ENCODE peak calls at places on chromosomes 16 and 17, in eight cellular contexts. E is cardiac fibroblast; A is GM10248; W is heart left ventricle; S is PC-3; Y is fibroblast of the aortic adventitia; O is right lobe of liver; T is CD4-positive, alpha-beta T cell. B is an unnamed sample.

GRCh38 chr17:57110579-57111367 is 25.7 kb downstream of the AKAP1 start:
- DNase-seq in E (no peak), A (no peak), W (peak; percentile 74), S (no peak), Y (no peak), O (no peak), T (no peak), B (no peak)

GRCh38 chr17:81486174-81486810 is 26.3 kb downstream of the ACTG1 start:
- DNase-seq in E (no peak), A (no peak), W (no peak), S (no peak), Y (no peak), O (no peak), T (no peak), B (no peak)

GRCh38 chr17:63809970-63810369 is 17.3 kb upstream of the PSMC5 start:
- DNase-seq in E (no peak), A (no peak), W (no peak), S (no peak), Y (no peak), O (no peak), T (no peak), B (no peak)

GRCh38 chr16:23509763-23510153 is 536 bp downstream of the GGA2 start:
- DNase-seq in E (peak; percentile 19), A (no peak), W (peak; percentile 45), S (peak; percentile 22), Y (peak; percentile 28), O (no peak), T (peak; percentile 5), B (no peak)

GRCh38 chr16:50284131-50284911 is 18.0 kb downstream of the ADCY7 start:
- DNase-seq in E (no peak), A (no peak), W (peak; percentile 60), S (no peak), Y (no peak), O (peak; percentile 82), T (peak; percentile 26), B (no peak)

GRCh38 chr17:74840989-74841666 is 18.6 kb downstream of the GRIN2C start:
- DNase-seq in E (peak; percentile 61), A (no peak), W (peak; percentile 87), S (no peak), Y (peak; percentile 51), O (no peak), T (no peak), B (no peak)

GRCh38 chr16:12214509-12214908 is 238.0 kb downstream of the SNX29 start:
- DNase-seq in E (no peak), A (no peak), W (no peak), S (no peak), Y (no peak), O (no peak), T (no peak), B (no peak)

GRCh38 chr16:86669937-86670772 is 91.8 kb downstream of the FOXL1 start:
- DNase-seq in E (no peak), A (no peak), W (peak; percentile 71), S (no peak), Y (no peak), O (no peak), T (no peak), B (no peak)

DNA sequence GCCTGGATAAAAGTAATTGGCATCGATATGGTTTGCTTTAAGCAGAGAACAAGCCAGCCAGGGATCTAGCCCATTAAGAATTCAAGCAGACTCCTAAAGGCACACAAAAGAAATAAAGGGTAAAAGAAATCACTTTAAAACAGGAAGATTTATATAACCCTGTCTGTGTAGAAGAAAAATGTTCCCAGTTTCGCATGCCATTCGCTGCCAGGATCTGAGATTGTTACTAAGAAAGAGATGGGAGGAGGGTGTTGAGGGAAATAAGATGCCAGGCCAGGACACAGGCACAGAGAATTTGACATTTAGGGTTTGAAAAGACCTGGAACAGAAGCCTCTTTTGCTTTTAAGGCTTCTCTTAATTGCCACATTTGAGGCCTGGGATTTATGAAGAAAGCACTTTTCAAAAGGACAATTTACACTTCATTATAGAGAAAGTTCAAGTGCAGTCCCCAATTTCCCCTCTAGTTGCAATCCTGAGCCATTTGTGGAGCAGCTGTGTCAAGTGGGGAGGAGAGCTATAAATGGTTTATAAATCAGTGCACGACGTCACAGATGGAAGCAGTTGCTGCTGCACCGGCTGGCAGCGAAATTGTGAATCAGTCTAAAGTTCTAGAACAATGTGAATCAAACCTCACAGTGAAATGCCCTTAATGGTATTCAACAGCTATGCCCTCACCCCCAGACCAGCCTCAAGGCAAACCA is 26.4 kb upstream of the C16orf87 start:
- DNase-seq in E (peak; percentile 49), A (no peak), W (no peak), S (peak; percentile 44), Y (peak; percentile 61), O (no peak), T (no peak), B (no peak)
- TF ChIP-seq CTCF in E (peak; percentile 60), A (peak; percentile 15), W (no peak), S (peak; percentile 36), Y (peak; percentile 61), O (peak; percentile 45), T (no peak), B (peak; percentile 67)

GRCh38 chr17:48131216-48131824 is 23.8 kb downstream of the SNX11 start:
- DNase-seq in E (peak; percentile 80), A (peak; percentile 76), W (peak; percentile 32), S (peak; percentile 96), Y (peak; percentile 82), O (no peak), T (peak; percentile 45), B (no peak)

GRCh38 chr17:48139948-48140347 is 32.4 kb downstream of the SNX11 start:
- DNase-seq in E (no peak), A (no peak), W (no peak), S (no peak), Y (no peak), O (no peak), T (no peak), B (no peak)

GRCh38 chr17:48137658-48138057 is 30.1 kb downstream of the SNX11 start:
- DNase-seq in E (no peak), A (no peak), W (no peak), S (no peak), Y (no peak), O (no peak), T (no peak), B (no peak)

GRCh38 chr17:48132375-48132774 is 24.8 kb downstream of the SNX11 start:
- DNase-seq in E (no peak), A (no peak), W (no peak), S (no peak), Y (no peak), O (no peak), T (no peak), B (no peak)

GRCh38 chr17:48134912-48135480 is 27.4 kb downstream of the SNX11 start:
- DNase-seq in E (no peak), A (peak; percentile 32), W (no peak), S (peak; percentile 27), Y (no peak), O (no peak), T (no peak), B (no peak)
- TF ChIP-seq CTCF in E (peak; percentile 17), A (peak; percentile 45), W (no peak), S (peak; percentile 53), Y (no peak), O (no peak), T (no peak), B (peak; percentile 43)

GRCh38 chr16:84087461-84088151 is 29.1 kb downstream of the MBTPS1 start:
- DNase-seq in E (no peak), A (no peak), W (no peak), S (no peak), Y (no peak), O (no peak), T (no peak), B (no peak)

GRCh38 chr16:84086357-84086756 is 30.4 kb downstream of the MBTPS1 start:
- DNase-seq in E (no peak), A (no peak), W (peak; percentile 81), S (no peak), Y (no peak), O (no peak), T (no peak), B (no peak)

GRCh38 chr16:84090212-84090611 is 26.5 kb downstream of the MBTPS1 start:
- DNase-seq in E (no peak), A (no peak), W (no peak), S (no peak), Y (no peak), O (no peak), T (no peak), B (no peak)

GRCh38 chr16:84086996-84087395 is 29.7 kb downstream of the MBTPS1 start:
- DNase-seq in E (no peak), A (no peak), W (no peak), S (no peak), Y (no peak), O (no peak), T (no peak), B (no peak)

GRCh38 chr16:84088695-84089395 is 27.9 kb downstream of the MBTPS1 start:
- DNase-seq in E (no peak), A (peak; percentile 77), W (peak; percentile 75), S (peak; percentile 8), Y (no peak), O (no peak), T (peak; percentile 38), B (no peak)
- TF ChIP-seq CTCF in E (no peak), A (peak; percentile 43), W (no peak), S (peak; percentile 19), Y (no peak), O (no peak), T (peak; percentile 21), B (peak; percentile 15)

DNA sequence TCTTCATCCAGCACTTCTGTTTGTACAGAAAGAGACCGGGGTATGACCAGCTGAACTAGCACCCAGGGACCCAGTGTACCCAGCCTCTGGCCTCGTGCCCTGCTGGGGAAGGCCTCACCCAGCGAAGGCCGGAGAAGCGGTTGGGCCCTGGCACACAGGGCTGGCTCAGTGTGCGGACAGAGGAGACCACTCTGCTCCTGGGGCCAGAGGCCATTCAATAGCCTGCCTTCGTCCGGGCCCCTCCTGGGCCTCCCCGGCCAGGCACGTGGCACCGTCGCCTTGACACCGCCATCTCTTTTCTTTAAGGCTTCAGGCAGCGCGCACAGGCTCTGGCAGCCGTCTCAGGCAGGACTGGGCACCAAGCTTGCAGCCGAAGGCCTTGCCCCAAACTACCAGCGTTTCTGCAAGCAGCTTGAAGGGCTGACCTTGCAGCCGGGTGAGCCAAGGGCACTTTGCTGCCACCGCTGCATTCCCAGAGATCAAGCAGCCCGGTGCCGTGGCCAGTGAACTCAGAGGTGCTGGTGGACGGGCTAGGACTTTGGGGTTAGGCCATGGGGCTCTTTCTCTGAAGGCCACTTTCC is 8.0 kb downstream of the TAX1BP3 start:
- DNase-seq in E (no peak), A (no peak), W (peak; percentile 75), S (no peak), Y (no peak), O (no peak), T (no peak), B (no peak)
- TF ChIP-seq CTCF in E (no peak), A (no peak), W (no peak), S (no peak), Y (no peak), O (no peak), T (no peak), B (no peak)

GRCh38 chr16:8655184-8655717 is 19.2 kb upstream of the ABAT start:
- DNase-seq in E (peak; percentile 46), A (peak; percentile 58), W (no peak), S (no peak), Y (peak; percentile 39), O (no peak), T (no peak), B (peak; percentile 27)
- TF ChIP-seq CTCF in E (peak; percentile 47), A (peak; percentile 35), W (no peak), S (no peak), Y (peak; percentile 53), O (peak; percentile 65), T (peak; percentile 37), B (peak; percentile 70)

B was measured in chondrocyte.